ENCODE peak calls at places on chromosomes 5 and 9, in four cellular contexts. Q, R, V and T are unnamed samples.

GRCh38 chr5:111143910-111144309 is 51.8 kb downstream of the WDR36 start:
- DNase-seq in Q (no peak), V (peak), R (peak), T (no peak)

GRCh38 chr9:99299214-99300102 is 77.4 kb downstream of the SEC61B start:
- DNase-seq in R (no peak), Q (peak), V (peak), T (no peak)

GRCh38 chr5:56683281-56683680 is 132.1 kb upstream of the MAP3K1 start:
- DNase-seq in R (no peak), Q (no peak), V (no peak), T (no peak)

GRCh38 chr9:35042081-35042604 is 30.3 kb downstream of the VCP start:
- DNase-seq in R (no peak), V (no peak), Q (no peak), T (no peak)

GRCh38 chr9:121598167-121599000 is 53.0 kb upstream of the DAB2IP start:
- DNase-seq in V (peak), R (peak), Q (no peak), T (no peak)

GRCh38 chr5:170736966-170737365 is 46.6 kb upstream of the GABRP start:
- DNase-seq in V (no peak), Q (no peak), R (no peak), T (no peak)

GRCh38 chr9:99782962-99783718 is 38.5 kb upstream of the NR4A3 start:
- DNase-seq in V (no peak), R (no peak), Q (no peak), T (no peak)

GRCh38 chr9:136290508-136291000 is 13.3 kb downstream of the CCDC187 start:
- DNase-seq in V (no peak), R (peak), Q (no peak), T (no peak)

GRCh38 chr5:130871346-130872086 is 293.5 kb downstream of the HINT1 start:
- DNase-seq in V (peak), Q (peak), R (peak), T (no peak)

GRCh38 chr5:84379749-84380148 is 4.9 kb downstream of the EDIL3 start:
- DNase-seq in R (no peak), Q (no peak), V (no peak), T (no peak)

GRCh38 chr5:72366324-72366976 is 46.3 kb downstream of the PTCD2 start:
- DNase-seq in V (no peak), R (no peak), Q (peak), T (no peak)

GRCh38 chr9:15144567-15145174 is 162.3 kb downstream of the TTC39B start:
- DNase-seq in Q (peak), V (no peak), R (no peak), T (no peak)

GRCh38 chr5:56494300-56494704 is 261.2 kb upstream of the ANKRD55 start:
- DNase-seq in R (no peak), V (no peak), Q (no peak), T (no peak)

GRCh38 chr9:112844771-112845542 is 45.7 kb downstream of the SLC46A2 start:
- DNase-seq in V (no peak), Q (peak), R (peak), T (peak)

GRCh38 chr9:135890190-135890861 is 17.0 kb downstream of the CAMSAP1 start:
- DNase-seq in Q (no peak), V (no peak), R (no peak), T (no peak)

GRCh38 chr5:132095077-132095744 is 21.6 kb downstream of the CSF2 start:
- DNase-seq in V (no peak), Q (no peak), R (no peak), T (no peak)

GRCh38 chr9:32843295-32843694 is 60.0 kb downstream of the TMEM215 start:
- DNase-seq in Q (no peak), V (no peak), R (no peak), T (no peak)

GRCh38 chr9:113594484-113595299 is 131.2 kb downstream of the RGS3 start:
- DNase-seq in V (no peak), Q (no peak), R (peak), T (no peak)

GRCh38 chr9:92001244-92001643 is 51.2 kb upstream of the ROR2 start:
- DNase-seq in R (no peak), Q (no peak), V (no peak), T (no peak)

GRCh38 chr5:58378613-58379385 is 81.1 kb downstream of the PLK2 start:
- DNase-seq in V (no peak), Q (no peak), R (no peak), T (no peak)

GRCh38 chr9:89022902-89023301 is 31.6 kb downstream of the S1PR3 start:
- DNase-seq in R (no peak), Q (no peak), V (no peak), T (no peak)

GRCh38 chr5:142327111-142327842 is 2.5 kb upstream of the SPRY4 start:
- DNase-seq in Q (no peak), R (no peak), V (peak), T (no peak)

GRCh38 chr9:94699715-94700114 is 26.8 kb upstream of the AOPEP start:
- DNase-seq in V (no peak), R (no peak), Q (no peak), T (no peak)

GRCh38 chr9:116644099-116644688 is 42.9 kb upstream of the TRIM32 start:
- DNase-seq in V (peak), R (no peak), Q (no peak), T (no peak)

GRCh38 chr5:39714036-39714698 is 289.4 kb upstream of the DAB2 start:
- DNase-seq in Q (peak), V (peak), R (no peak), T (no peak)

GRCh38 chr9:86637515-86637914 is 283.3 kb upstream of the TUT7 start:
- DNase-seq in V (no peak), Q (peak), R (peak), T (no peak)